ENCODE peak calls at places on chromosomes 5 and 9, in eight cellular contexts. H is HepG2, I is neural progenitor cell, P is GM23248, M is fibroblast of lung, C is MM.1S, Y is endothelial cell of umbilical vein, J is HCT116. W is an unnamed sample.

GRCh38 chr9:112328545-112328944 is 4.9 kb downstream of the PTBP3 start:
- DNase-seq in H (peak), I (no peak), P (no peak), M (no peak), C (no peak), Y (no peak), J (no peak), W (no peak)

GRCh38 chr9:134185536-134186011 is 21.2 kb upstream of the RNU6ATAC start:
- DNase-seq in H (no peak), I (no peak), P (no peak), M (no peak), C (peak), Y (no peak), J (no peak), W (peak)

GRCh38 chr5:178310130-178310865 is 77.7 kb upstream of the PHYKPL start:
- DNase-seq in H (no peak), I (no peak), P (no peak), M (no peak), C (no peak), Y (no peak), J (no peak), W (no peak)

GRCh38 chr9:90999425-91000397 is 198.1 kb downstream of the SYK start:
- DNase-seq in H (no peak), I (no peak), P (no peak), M (peak), C (no peak), Y (no peak), J (no peak), W (peak)

GRCh38 chr5:91146905-91147600 is 236.1 kb downstream of the ARRDC3 start:
- DNase-seq in H (no peak), I (no peak), P (no peak), M (no peak), C (no peak), Y (no peak), J (no peak), W (no peak)

GRCh38 chr5:378976-379742 is 57.6 kb downstream of the AHRR start:
- DNase-seq in H (no peak), I (no peak), P (peak), M (no peak), C (no peak), Y (no peak), J (no peak), W (no peak)

GRCh38 chr9:121267689-121268597 is at the start of gene GSN:
- DNase-seq in H (peak), I (peak), P (peak), M (peak), C (peak), Y (peak), J (no peak), W (peak)

GRCh38 chr5:179495906-179496455 is 54.4 kb upstream of the RUFY1 start:
- DNase-seq in H (no peak), I (no peak), P (no peak), M (no peak), C (no peak), Y (no peak), J (no peak), W (no peak)

GRCh38 chr5:32138839-32139493 is 35.2 kb downstream of the GOLPH3 start:
- DNase-seq in H (no peak), I (peak), P (peak), M (no peak), C (no peak), Y (no peak), J (no peak), W (peak)

GRCh38 chr9:107711528-107711927 is 222.0 kb upstream of the KLF4 start:
- DNase-seq in H (no peak), I (no peak), P (peak), M (peak), C (no peak), Y (peak), J (peak), W (peak)

GRCh38 chr9:94799578-94800264 is 73.2 kb downstream of the AOPEP start:
- DNase-seq in H (no peak), I (no peak), P (no peak), M (peak), C (no peak), Y (peak), J (no peak), W (peak)

GRCh38 chr9:131405858-131406566 is 12.1 kb downstream of the PRRC2B start:
- DNase-seq in H (no peak), I (no peak), P (no peak), M (no peak), C (peak), Y (no peak), J (no peak), W (peak)

GRCh38 chr9:131404581-131404980 is 10.7 kb downstream of the PRRC2B start:
- DNase-seq in H (no peak), I (no peak), P (peak), M (peak), C (no peak), Y (no peak), J (no peak), W (no peak)

GRCh38 chr9:131406567-131407436 is 12.9 kb downstream of the PRRC2B start:
- DNase-seq in H (no peak), I (no peak), P (peak), M (peak), C (no peak), Y (peak), J (no peak), W (no peak)

GRCh38 chr9:131404987-131405386 is 11.1 kb downstream of the PRRC2B start:
- DNase-seq in H (no peak), I (no peak), P (no peak), M (no peak), C (no peak), Y (no peak), J (no peak), W (no peak)

DNA sequence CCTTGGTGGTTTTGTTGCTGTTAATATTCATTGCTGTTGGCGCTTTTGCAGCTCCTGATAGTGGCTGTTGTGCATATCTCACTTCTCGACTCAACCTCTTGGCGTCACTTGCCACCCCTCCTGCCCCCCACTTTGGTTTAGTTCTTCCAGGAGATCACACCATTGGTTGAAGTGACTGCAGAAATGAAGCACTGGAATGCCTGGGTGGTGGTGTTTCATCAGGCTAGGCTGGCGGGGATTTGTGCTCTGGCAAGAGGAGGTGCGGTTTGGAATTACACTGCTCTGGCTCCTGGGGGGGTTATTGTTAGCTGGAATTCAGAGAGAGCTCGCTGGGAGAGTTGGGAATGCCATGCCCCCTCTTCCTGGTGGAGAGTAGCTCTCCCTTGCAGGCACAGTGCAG is 11.5 kb downstream of the PRRC2B start:
- DNase-seq in H (no peak), I (peak), P (peak), M (no peak), C (no peak), Y (no peak), J (no peak), W (no peak)
- H2AFZ ChIP-seq in H (no peak), I (no peak), P (no peak), M (no peak), C (no peak), Y (no peak), J (no peak), W (no peak)

DNA sequence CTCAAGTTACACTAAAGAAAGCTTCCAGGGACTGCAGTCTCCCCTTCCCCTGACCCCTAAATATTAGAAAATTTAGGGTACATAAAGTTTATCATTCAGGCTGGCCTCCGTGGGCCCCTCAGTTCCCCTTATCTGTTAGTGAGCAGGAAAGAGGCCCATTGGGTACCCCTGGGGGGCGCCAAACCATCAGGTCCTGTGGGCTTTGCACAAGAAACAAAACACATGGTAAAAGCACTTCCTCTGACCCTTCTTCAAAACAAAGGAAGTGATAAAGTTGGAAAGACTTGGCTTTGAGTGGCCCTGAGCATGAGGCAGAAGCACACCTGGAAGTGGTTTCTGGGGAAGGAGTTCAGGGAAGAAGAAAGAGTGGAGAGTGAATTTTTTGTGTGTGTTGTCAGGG is 213.0 kb downstream of the SMARCA2 start:
- DNase-seq in H (no peak), I (peak), P (peak), M (peak), C (no peak), Y (peak), J (no peak), W (no peak)
- H2AFZ ChIP-seq in H (no peak), I (peak), P (no peak), M (no peak), C (peak), Y (no peak), J (peak), W (peak)

GRCh38 chr9:24044576-24044975 is 218.5 kb upstream of the ELAVL2 start:
- DNase-seq in H (no peak), I (no peak), P (no peak), M (no peak), C (no peak), Y (no peak), J (no peak), W (no peak)
- H2AFZ ChIP-seq in H (no peak), I (no peak), P (no peak), M (no peak), C (no peak), Y (no peak), J (no peak), W (no peak)

DNA sequence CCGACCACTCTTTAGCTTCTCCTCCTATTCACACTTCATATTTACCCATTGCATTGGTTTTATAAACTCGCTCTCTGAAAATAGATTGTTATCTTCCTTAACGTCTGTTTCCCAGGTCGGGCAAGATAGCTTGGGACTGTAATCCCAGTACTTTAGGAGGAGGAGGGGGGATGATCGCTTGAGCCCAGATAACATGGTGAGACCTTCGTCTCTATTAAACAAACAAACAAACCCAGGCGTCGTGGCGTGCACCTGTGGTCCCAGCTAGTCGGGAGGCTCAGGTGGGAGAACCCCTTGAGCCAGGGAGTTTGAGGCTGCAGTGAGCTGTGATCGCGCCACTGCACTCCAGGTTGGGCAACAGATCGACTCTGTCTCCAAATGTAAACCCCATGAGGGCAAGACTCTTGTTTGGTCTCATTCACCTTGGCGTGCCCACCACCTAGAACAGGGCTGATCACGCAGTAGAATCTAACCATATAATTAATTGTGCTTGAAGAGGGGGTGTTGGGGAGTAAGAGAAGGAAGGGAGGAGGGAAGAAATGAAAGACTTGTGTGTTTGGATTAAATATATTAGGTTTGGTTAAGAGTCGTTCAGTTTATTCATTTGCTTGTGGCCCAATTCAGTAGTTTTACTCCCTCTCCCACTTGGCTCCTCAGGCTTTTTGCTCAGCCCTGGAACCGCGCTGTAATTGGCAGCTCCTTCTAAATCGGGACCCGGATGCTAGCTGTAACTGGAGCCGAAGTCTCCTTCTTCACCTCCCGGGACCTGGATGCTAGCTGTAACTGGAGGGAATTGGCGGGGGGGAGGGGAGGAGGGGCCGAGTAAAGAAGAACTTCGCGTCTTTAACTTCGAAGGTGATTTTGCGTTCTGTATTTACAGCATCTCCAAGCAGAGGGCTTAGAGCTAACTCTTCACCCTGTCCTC is 24.9 kb downstream of the CDKN2A start:
- DNase-seq in H (no peak), I (peak), P (peak), M (no peak), C (no peak), Y (no peak), J (no peak), W (no peak)
- H2AFZ ChIP-seq in H (no peak), I (no peak), P (no peak), M (no peak), C (no peak), Y (no peak), J (no peak), W (no peak)

DNA sequence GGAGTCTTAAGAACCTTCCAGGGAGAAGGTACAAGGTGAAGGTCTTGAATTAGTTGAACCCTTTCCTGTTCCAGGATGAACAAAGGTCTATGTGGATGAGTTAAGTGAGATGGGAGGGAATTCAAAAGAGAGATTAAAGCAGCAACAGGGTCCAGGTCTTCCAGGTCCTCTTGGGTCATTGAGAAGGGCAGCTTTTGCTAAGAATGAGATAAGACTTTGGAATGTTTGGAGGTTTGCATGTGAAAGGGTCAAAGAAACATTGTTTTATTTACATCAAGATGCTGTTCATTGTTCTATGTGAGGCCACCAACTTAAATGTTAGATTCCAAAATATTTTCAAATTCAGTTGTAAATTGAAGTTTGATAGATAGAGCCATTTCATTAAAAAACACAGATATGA is 463.9 kb downstream of the ANXA1 start:
- DNase-seq in H (no peak), I (no peak), P (no peak), M (no peak), C (no peak), Y (no peak), J (no peak), W (no peak)
- H2AFZ ChIP-seq in H (no peak), I (no peak), P (no peak), M (no peak), C (no peak), Y (no peak), J (no peak), W (no peak)

GRCh38 chr5:40801771-40802562 is 3.8 kb upstream of the PRKAA1 start:
- DNase-seq in H (peak), I (no peak), P (no peak), M (no peak), C (no peak), Y (no peak), J (no peak), W (no peak)
- H2AFZ ChIP-seq in H (no peak), I (no peak), P (no peak), M (no peak), C (no peak), Y (no peak), J (no peak), W (no peak)

GRCh38 chr5:133485468-133485867 is 126.9 kb downstream of the FSTL4 start:
- DNase-seq in H (no peak), I (no peak), P (no peak), M (no peak), C (no peak), Y (no peak), J (no peak), W (no peak)
- H2AFZ ChIP-seq in H (no peak), I (peak), P (no peak), M (no peak), C (no peak), Y (no peak), J (no peak), W (no peak)

DNA sequence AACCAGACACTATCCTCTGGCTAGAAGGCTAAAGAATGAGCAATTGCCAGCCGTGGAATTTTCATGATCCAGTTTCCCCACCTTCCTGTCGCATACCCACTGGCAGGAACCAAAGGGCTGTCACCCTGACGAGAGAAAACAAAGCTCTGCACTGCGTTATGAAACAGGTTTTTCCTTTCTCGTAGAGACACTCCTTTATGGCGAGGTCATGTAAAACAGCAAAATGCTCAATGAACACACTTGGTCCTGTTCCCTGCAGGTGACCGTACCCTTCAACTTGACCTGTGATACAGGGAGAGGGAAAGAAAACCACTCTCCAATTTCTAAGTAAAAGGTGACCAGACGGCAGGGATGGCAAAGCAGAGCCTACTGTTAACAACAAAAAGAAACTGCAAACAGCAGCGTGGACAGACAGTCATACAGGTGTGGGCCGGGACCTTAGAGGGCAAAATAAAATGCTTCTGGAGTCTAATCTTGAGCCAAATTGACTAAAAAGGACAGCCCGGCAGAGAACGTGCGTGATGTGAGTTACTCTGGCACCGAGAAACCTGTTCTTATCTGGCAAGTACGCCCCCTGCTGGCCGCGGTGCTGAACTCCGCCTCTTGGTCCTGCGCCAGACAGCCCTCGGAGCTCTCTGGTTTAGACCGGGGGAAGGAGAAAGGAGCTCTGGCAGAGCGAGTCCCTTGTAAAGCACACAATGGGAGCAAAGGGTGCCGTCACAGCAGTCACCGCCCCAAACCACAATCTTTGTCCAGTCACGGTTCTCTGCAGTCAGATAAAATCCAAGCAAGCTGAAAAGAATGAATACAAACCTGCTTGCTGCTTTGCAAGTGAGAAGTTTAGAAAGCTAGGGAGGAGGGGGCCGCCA is 98.9 kb downstream of the EFNA5 start:
- DNase-seq in H (peak), I (peak), P (peak), M (peak), C (peak), Y (peak), J (peak), W (peak)
- H2AFZ ChIP-seq in H (peak), I (no peak), P (peak), M (peak), C (peak), Y (peak), J (peak), W (peak)

GRCh38 chr9:89175739-89176360 is 2.8 kb downstream of the SHC3 start:
- DNase-seq in H (no peak), I (no peak), P (no peak), M (peak), C (no peak), Y (no peak), J (no peak), W (no peak)

GRCh38 chr9:89179535-89179919 is 909 bp upstream of the SHC3 start:
- DNase-seq in H (no peak), I (peak), P (peak), M (peak), C (no peak), Y (no peak), J (no peak), W (no peak)

GRCh38 chr9:89177021-89177400 is 1.6 kb downstream of the SHC3 start:
- DNase-seq in H (no peak), I (peak), P (peak), M (peak), C (no peak), Y (peak), J (no peak), W (no peak)

GRCh38 chr9:89178162-89179120 is at the start of gene SHC3:
- DNase-seq in H (no peak), I (peak), P (peak), M (peak), C (no peak), Y (peak), J (no peak), W (no peak)

GRCh38 chr9:89177401-89178161 is 1.0 kb downstream of the SHC3 start:
- DNase-seq in H (no peak), I (peak), P (peak), M (peak), C (no peak), Y (no peak), J (no peak), W (no peak)
- H2AFZ ChIP-seq in H (no peak), I (no peak), P (peak), M (peak), C (no peak), Y (peak), J (no peak), W (peak)

DNA sequence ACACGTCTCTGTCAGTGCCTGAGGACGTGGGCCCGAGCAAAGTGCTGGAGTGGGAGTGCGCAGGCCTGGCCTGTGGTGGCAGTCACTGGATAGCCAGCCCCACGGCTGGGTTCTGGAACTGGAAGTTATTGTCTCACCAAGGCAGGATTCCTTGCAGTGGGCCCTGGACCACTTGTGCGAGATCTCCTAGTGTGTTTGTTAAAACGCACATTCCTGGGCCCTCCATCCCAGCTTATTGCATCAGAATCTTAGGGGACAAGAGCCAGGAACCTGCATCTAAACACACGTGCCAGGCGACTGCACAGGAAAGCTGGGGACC is 26.9 kb downstream of the PTPA start:
- DNase-seq in H (no peak), I (no peak), P (peak), M (no peak), C (no peak), Y (no peak), J (no peak), W (no peak)
- H2AFZ ChIP-seq in H (no peak), I (no peak), P (peak), M (no peak), C (no peak), Y (no peak), J (no peak), W (no peak)

W was measured in mammary epithelial cell.